ENCODE peak calls at places on chromosomes 12 and 14, in seven cellular contexts. G is GM04504; Y is NCI-H748 treated with DMSO at 0.1 percent for 48 hours; B is stimulated activated CD4-positive, alpha-beta T cell treated with anti-CD3 and anti-CD28 coated beads, Interleukin-15, amount 100 ng/mL, for 1 hour; O is heart right ventricle; P is CD4-positive, alpha-beta T cell; S is Panc1. W is an unnamed sample.

GRCh38 chr14:50775357-50775756 is 55.6 kb downstream of the NIN start:
- DNase-seq in G (peak; percentile 68), O (no peak), P (no peak), S (no peak), B (no peak), Y (no peak), W (no peak)

GRCh38 chr14:103522028-103522581 is 525 bp downstream of the CKB start:
- DNase-seq in G (no peak), P (no peak), Y (peak; percentile 51), O (peak; percentile 44), S (no peak), B (no peak), W (no peak)

GRCh38 chr14:76456200-76456599 is 80.3 kb downstream of the ESRRB start:
- DNase-seq in S (no peak), B (no peak), Y (peak; percentile 46), P (no peak), O (no peak), G (peak; percentile 6), W (peak; percentile 14)

GRCh38 chr12:115044073-115044472 is 360.1 kb upstream of the TBX3 start:
- DNase-seq in P (no peak), G (no peak), S (peak; percentile 13), Y (no peak), O (no peak), B (no peak), W (no peak)

GRCh38 chr14:99574099-99574880 is 29.7 kb downstream of the CCDC85C start:
- DNase-seq in B (no peak), P (no peak), G (no peak), Y (no peak), O (peak; percentile 47), S (no peak), W (no peak)

GRCh38 chr12:113220593-113221180 is 577 bp upstream of the TPCN1 start:
- DNase-seq in S (no peak), G (no peak), B (no peak), P (no peak), O (no peak), Y (no peak), W (no peak)

GRCh38 chr12:103529306-103529705 is 33.5 kb upstream of the C12orf42 start:
- DNase-seq in O (no peak), Y (no peak), S (no peak), G (no peak), P (no peak), B (no peak), W (no peak)

GRCh38 chr12:26011099-26011498 is 52.6 kb downstream of the RASSF8 start:
- DNase-seq in G (peak; percentile 72), P (no peak), Y (no peak), O (no peak), B (no peak), S (no peak), W (no peak)

GRCh38 chr12:12784911-12785814 is at the start of gene APOLD1:
- DNase-seq in P (no peak), G (no peak), Y (no peak), S (no peak), B (no peak), O (peak; percentile 34), W (no peak)

GRCh38 chr12:17550011-17550410 is 540.0 kb downstream of the RERGL start:
- DNase-seq in S (no peak), P (no peak), G (no peak), Y (no peak), B (no peak), O (no peak), W (no peak)

GRCh38 chr12:802242-802995 is 50.0 kb downstream of the WNK1 start:
- DNase-seq in Y (no peak), B (no peak), G (no peak), P (no peak), O (no peak), S (no peak), W (no peak)

GRCh38 chr14:69315302-69315701 is 55.3 kb downstream of the GALNT16 start:
- DNase-seq in Y (peak; percentile 27), P (no peak), B (no peak), G (no peak), S (no peak), O (no peak), W (no peak)

GRCh38 chr12:107435520-107435919 is 250.1 kb upstream of the PWP1 start:
- DNase-seq in P (no peak), S (no peak), B (no peak), G (no peak), O (no peak), Y (no peak), W (no peak)

GRCh38 chr12:95608252-95609033 is 57.2 kb upstream of the USP44 start:
- DNase-seq in P (no peak), B (no peak), Y (peak; percentile 91), O (peak; percentile 51), S (peak; percentile 72), G (peak; percentile 25), W (no peak)

GRCh38 chr12:3728686-3729085 is 24.2 kb downstream of the CRACR2A start:
- DNase-seq in Y (no peak), O (no peak), G (no peak), S (no peak), P (no peak), B (no peak), W (no peak)

GRCh38 chr14:81103443-81103842 is 117.3 kb downstream of the GTF2A1 start:
- DNase-seq in P (no peak), G (no peak), B (no peak), O (no peak), S (no peak), Y (no peak), W (no peak)

W was measured in glomerular endothelial cell.